ENCODE peak calls at places on chromosomes 5 and 9, in nine cellular contexts. R is osteocyte; U is fibroblast of pulmonary artery; I is HCT116; V is CD4-positive, alpha-beta T cell; C is lower leg skin; N is AG04450; Q is tibial artery; W is IMR-90. F is an unnamed sample.

GRCh38 chr9:4689687-4690104 is 10.3 kb downstream of the CDC37L1 start:
- DNase-seq in R (no peak), U (no peak), I (no peak), V (no peak), C (no peak), N (no peak), Q (no peak), W (peak; percentile 31), F (no peak)

GRCh38 chr9:129489838-129490582 is 130.9 kb downstream of the C9orf50 start:
- DNase-seq in R (no peak), U (peak; percentile 67), I (no peak), V (peak; percentile 61), C (no peak), N (no peak), Q (peak; percentile 41), W (peak; percentile 45), F (no peak)

GRCh38 chr5:41641621-41642020 is 131.2 kb upstream of the PLCXD3 start:
- DNase-seq in R (no peak), U (peak; percentile 63), I (no peak), V (no peak), C (no peak), N (no peak), Q (no peak), W (peak; percentile 16), F (peak; percentile 6)

GRCh38 chr5:148846930-148847329 is 20.5 kb downstream of the ADRB2 start:
- DNase-seq in R (no peak), U (no peak), I (no peak), V (no peak), C (no peak), N (no peak), Q (no peak), W (peak; percentile 74), F (peak; percentile 46)

GRCh38 chr5:150578781-150579461 is 61.5 kb upstream of the SYNPO start:
- DNase-seq in R (no peak), U (no peak), I (no peak), V (no peak), C (no peak), N (no peak), Q (no peak), W (no peak), F (no peak)

GRCh38 chr5:77337716-77338115 is 127.2 kb downstream of the PDE8B start:
- DNase-seq in R (no peak), U (no peak), I (no peak), V (no peak), C (no peak), N (no peak), Q (no peak), W (no peak), F (no peak)

GRCh38 chr5:86763914-86764313 is 146.2 kb downstream of the COX7C start:
- DNase-seq in R (no peak), U (no peak), I (no peak), V (no peak), C (no peak), N (no peak), Q (no peak), W (no peak), F (no peak)

GRCh38 chr9:124769451-124770358 is 1.4 kb downstream of the NR6A1 start:
- DNase-seq in R (peak; percentile 82), U (no peak), I (peak; percentile 85), V (no peak), C (peak; percentile 91), N (no peak), Q (no peak), W (no peak), F (no peak)

GRCh38 chr5:96090205-96090604 is 128.6 kb upstream of the ELL2 start:
- DNase-seq in R (no peak), U (no peak), I (no peak), V (no peak), C (no peak), N (no peak), Q (no peak), W (no peak), F (no peak)

GRCh38 chr5:87122171-87122977 is 145.3 kb upstream of the RASA1 start:
- DNase-seq in R (no peak), U (no peak), I (no peak), V (no peak), C (no peak), N (no peak), Q (no peak), W (no peak), F (no peak)

GRCh38 chr5:160272041-160272663 is 40.2 kb downstream of the CCNJL start:
- DNase-seq in R (no peak), U (no peak), I (no peak), V (no peak), C (no peak), N (no peak), Q (no peak), W (no peak), F (no peak)

GRCh38 chr9:119500072-119500771 is 131.0 kb upstream of the BRINP1 start:
- DNase-seq in R (no peak), U (no peak), I (no peak), V (no peak), C (no peak), N (no peak), Q (no peak), W (no peak), F (no peak)

GRCh38 chr9:126838055-126838811 is 22.2 kb upstream of the ZBTB34 start:
- DNase-seq in R (peak; percentile 76), U (no peak), I (no peak), V (no peak), C (no peak), N (no peak), Q (no peak), W (no peak), F (no peak)

GRCh38 chr5:170348069-170348702 is 41.0 kb downstream of the KCNMB1 start:
- DNase-seq in R (no peak), U (peak; percentile 32), I (no peak), V (no peak), C (peak; percentile 5), N (no peak), Q (no peak), W (no peak), F (no peak)
- TF ChIP-seq CTCF in R (no peak), U (peak; percentile 41), I (no peak), V (no peak), C (no peak), N (no peak), Q (peak; percentile 46), W (no peak), F (no peak)

DNA sequence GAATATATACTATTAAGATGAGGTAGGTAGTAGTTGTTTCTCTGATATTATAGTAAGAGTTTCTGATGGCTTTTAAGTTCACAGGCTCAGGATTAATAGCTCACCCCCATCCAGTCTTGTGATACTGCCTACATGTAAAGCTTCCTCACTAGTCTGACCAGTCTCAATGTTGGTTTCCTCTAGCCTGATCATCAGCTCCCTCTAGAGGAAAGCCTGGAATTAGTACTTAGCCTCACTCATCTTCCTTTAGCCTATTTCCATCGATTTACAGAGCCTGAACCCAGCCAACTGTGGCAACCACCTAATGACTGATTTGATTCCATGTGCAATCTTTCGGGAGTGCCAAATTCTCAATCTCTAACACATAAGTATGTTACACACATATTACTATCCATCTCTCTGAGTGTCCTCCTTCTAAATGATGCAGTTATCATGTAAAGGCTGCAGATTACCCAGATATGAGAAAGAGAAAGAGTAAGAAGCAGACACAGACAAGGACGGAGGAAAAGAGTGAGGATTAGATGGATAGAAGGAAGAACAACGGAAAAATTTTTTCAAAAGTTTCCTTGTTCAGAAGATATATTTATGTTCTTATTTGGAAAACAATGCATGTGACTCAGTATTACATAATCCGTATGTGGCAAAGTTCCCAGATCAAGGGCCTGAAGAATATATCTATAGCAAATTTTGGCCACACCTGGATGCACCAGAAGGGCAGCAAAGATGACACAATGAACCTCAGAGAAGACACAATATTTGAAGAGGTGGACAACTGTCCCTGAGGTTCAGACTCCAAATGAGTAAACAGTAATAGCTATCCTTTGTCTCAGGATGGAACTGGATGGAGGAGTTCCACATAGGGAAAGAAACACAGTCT is 333.7 kb downstream of the ELAVL2 start:
- DNase-seq in R (no peak), U (peak; percentile 1), I (no peak), V (no peak), C (no peak), N (no peak), Q (no peak), W (peak; percentile 0), F (peak; percentile 1)
- TF ChIP-seq CTCF in R (peak; percentile 66), U (no peak), I (no peak), V (no peak), C (no peak), N (peak; percentile 57), Q (peak; percentile 47), W (peak; percentile 50), F (peak; percentile 57)

DNA sequence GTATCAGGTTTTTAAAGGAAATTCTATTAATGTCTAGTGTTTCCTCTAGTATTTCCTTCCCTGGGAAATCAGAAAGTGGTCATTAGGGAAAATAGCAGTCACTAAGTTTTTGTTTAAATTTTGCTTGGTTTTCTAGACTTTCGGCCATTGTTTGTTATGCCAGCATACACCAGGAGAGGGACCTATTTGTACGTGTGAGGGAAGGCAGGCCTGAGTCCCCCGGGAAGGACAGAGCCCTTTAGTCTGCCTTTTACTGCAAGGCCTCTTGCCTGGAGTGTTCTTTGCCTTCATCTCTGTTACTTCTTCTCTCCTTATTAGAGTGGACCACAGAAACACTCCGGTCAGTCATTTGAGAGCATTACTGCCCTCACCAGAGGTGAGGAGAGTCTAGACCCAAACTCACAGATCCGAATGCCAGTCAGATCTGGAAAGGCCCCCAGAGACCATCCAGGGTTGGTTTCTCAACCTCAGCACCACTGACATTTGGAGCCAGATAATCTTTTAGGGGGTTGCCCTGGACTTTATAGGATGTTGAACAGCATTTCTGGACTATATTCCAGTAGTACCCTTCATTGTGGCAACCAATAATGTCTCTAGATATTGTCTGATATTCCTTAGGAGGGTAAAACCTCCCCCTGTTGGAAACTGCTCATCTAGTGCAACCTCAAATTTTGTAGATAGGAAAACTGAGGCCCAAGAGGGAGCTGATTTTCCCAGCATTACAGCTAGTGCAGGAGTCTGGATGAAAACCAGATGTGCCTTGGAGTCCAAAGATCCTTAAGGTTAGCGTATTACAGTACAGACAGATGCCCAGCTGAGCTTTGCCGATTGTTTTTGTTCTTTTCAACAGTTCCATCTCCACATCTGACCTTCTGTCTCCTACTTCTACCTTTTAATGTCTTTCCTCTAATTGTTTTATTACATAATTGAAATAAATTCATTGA is 93.0 kb upstream of the NIPAL4 start:
- DNase-seq in R (peak; percentile 83), U (peak; percentile 86), I (no peak), V (no peak), C (no peak), N (peak; percentile 54), Q (peak; percentile 46), W (peak; percentile 84), F (peak; percentile 40)
- TF ChIP-seq CTCF in R (peak; percentile 87), U (peak; percentile 80), I (peak; percentile 82), V (no peak), C (no peak), N (peak; percentile 82), Q (peak; percentile 76), W (peak; percentile 92), F (peak; percentile 80)

GRCh38 chr9:103942652-103943051 is 151.5 kb upstream of the SMC2 start:
- DNase-seq in R (no peak), U (no peak), I (no peak), V (no peak), C (no peak), N (no peak), Q (no peak), W (no peak), F (no peak)
- TF ChIP-seq CTCF in R (no peak), U (no peak), I (no peak), V (no peak), C (no peak), N (no peak), Q (no peak), W (no peak), F (no peak)

DNA sequence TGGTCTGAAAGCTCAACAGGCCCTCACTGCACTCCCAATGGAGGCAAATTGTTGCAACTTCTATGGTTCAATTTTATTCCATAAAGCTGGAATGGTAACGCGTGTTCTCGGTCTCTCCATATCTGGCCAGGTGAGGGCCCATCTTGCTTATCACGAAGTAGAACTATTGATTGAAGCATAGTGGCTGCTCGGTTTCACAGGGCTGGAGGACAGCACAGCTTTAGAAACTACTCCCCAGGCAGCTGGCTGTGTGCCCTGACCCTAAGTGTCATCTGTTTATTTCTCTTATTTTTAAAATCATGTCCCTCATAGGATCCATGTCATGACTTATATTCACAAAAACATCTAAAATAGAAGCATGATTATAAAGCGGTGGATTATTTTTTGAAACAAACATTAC is 223.4 kb downstream of the NPR3 start:
- DNase-seq in R (no peak), U (no peak), I (no peak), V (no peak), C (no peak), N (no peak), Q (no peak), W (no peak), F (no peak)
- TF ChIP-seq CTCF in R (no peak), U (no peak), I (no peak), V (no peak), C (no peak), N (no peak), Q (no peak), W (no peak), F (no peak)

F was measured in HFFc6.